ENCODE peak calls at places on chromosomes 6 and 20, in four cellular contexts. C is left ventricle myocardium inferior, B is psoas muscle, G is lower lobe of right lung. Z is an unnamed sample.
A peak's percentile ranks its signal among the peaks of the same experiment; 100 is the strongest.

GRCh38 chr6:72783667-72784066 is 161.8 kb downstream of the KCNQ5 start:
- DNase-seq in C (no peak), B (no peak), G (no peak), Z (no peak)

GRCh38 chr6:25024821-25025220 is 89.1 kb upstream of the RIPOR2 start:
- DNase-seq in C (no peak), B (no peak), G (no peak), Z (no peak)

GRCh38 chr6:138600726-138601125 is 101.4 kb upstream of the NHSL1 start:
- DNase-seq in C (no peak), B (no peak), G (no peak), Z (no peak)

GRCh38 chr6:45566882-45567281 is 189.1 kb upstream of the SUPT3H start:
- DNase-seq in C (no peak), B (no peak), G (no peak), Z (no peak)

GRCh38 chr6:72580281-72580940 is 41.5 kb upstream of the KCNQ5 start:
- DNase-seq in C (no peak), B (no peak), G (no peak), Z (no peak)

GRCh38 chr20:58723628-58723984 is 31.0 kb downstream of the NPEPL1 start:
- DNase-seq in C (no peak), B (no peak), G (no peak), Z (no peak)

GRCh38 chr6:111922454-111923297 is 49.4 kb upstream of the FYN start:
- DNase-seq in C (no peak), B (no peak), G (no peak), Z (no peak)

GRCh38 chr6:112302154-112302553 is 45.0 kb upstream of the RFPL4B start:
- DNase-seq in C (no peak), B (no peak), G (no peak), Z (no peak)

GRCh38 chr6:146211646-146212045 is 182.8 kb downstream of the GRM1 start:
- DNase-seq in C (no peak), B (no peak), G (no peak), Z (no peak)

GRCh38 chr6:21132856-21133610 is 460.5 kb upstream of the SOX4 start:
- DNase-seq in C (no peak), B (no peak), G (no peak), Z (no peak)

GRCh38 chr6:156057869-156058268 is 602.2 kb upstream of the NOX3 start:
- DNase-seq in C (no peak), B (no peak), G (no peak), Z (no peak)

GRCh38 chr6:10837692-10837996 is 695 bp downstream of the MAK start:
- DNase-seq in C (no peak), B (no peak), G (no peak), Z (no peak)

GRCh38 chr6:34195726-34196115 is 41.0 kb upstream of the HMGA1 start:
- DNase-seq in C (no peak), B (no peak), G (peak; percentile 50), Z (no peak)

GRCh38 chr20:3727333-3728035 is 5.0 kb upstream of the HSPA12B start:
- DNase-seq in C (no peak), B (peak; percentile 39), G (no peak), Z (no peak)

GRCh38 chr6:56875961-56876360 is 78.9 kb upstream of the BEND6 start:
- DNase-seq in C (no peak), B (no peak), G (no peak), Z (no peak)

GRCh38 chr6:47306887-47307286 is 2.8 kb downstream of the TNFRSF21 start:
- DNase-seq in C (no peak), B (no peak), G (no peak), Z (no peak)

GRCh38 chr20:23320317-23320716 is 30.3 kb upstream of the NXT1 start:
- DNase-seq in C (no peak), B (no peak), G (no peak), Z (no peak)

GRCh38 chr20:15992564-15992963 is 580.7 kb downstream of the KIF16B start:
- DNase-seq in C (no peak), B (no peak), G (no peak), Z (no peak)

GRCh38 chr6:39193201-39193791 is 36.0 kb downstream of the KCNK5 start:
- DNase-seq in C (no peak), B (no peak), G (no peak), Z (no peak)

GRCh38 chr6:31660998-31661866 is 654 bp upstream of the C6orf47 start:
- DNase-seq in C (no peak), B (no peak), G (no peak), Z (no peak)

GRCh38 chr6:142838821-142839685 is 105.9 kb downstream of the HIVEP2 start:
- DNase-seq in C (no peak), B (no peak), G (no peak), Z (no peak)

GRCh38 chr20:14824996-14825395 is 487.6 kb upstream of the FLRT3 start:
- DNase-seq in C (no peak), B (no peak), G (no peak), Z (no peak)

GRCh38 chr6:165820407-165820806 is 157.4 kb upstream of the PDE10A start:
- DNase-seq in C (no peak), B (no peak), G (no peak), Z (no peak)

GRCh38 chr6:32969685-32970412 is 1.5 kb downstream of the BRD2 start:
- DNase-seq in C (peak; percentile 77), B (peak; percentile 88), G (peak; percentile 76), Z (peak; percentile 83)

GRCh38 chr20:49593441-49594142 is 25.7 kb upstream of the PTGIS start:
- DNase-seq in C (no peak), B (no peak), G (no peak), Z (no peak)

GRCh38 chr6:140445474-140446004 is 1071.1 kb upstream of the CITED2 start:
- DNase-seq in C (no peak), B (no peak), G (no peak), Z (no peak)

GRCh38 chr6:154403803-154404202 is 47.2 kb upstream of the IPCEF1 start:
- DNase-seq in C (no peak), B (no peak), G (no peak), Z (peak; percentile 16)

GRCh38 chr6:104995989-104996617 is 39.2 kb downstream of the LIN28B start:
- DNase-seq in C (no peak), B (no peak), G (no peak), Z (no peak)

GRCh38 chr6:28587011-28587745 is 61.5 kb downstream of the GPX5 start:
- DNase-seq in C (peak; percentile 36), B (no peak), G (peak; percentile 81), Z (peak; percentile 85)

GRCh38 chr6:150897400-150897943 is 32.0 kb downstream of the MTHFD1L start:
- DNase-seq in C (no peak), B (no peak), G (no peak), Z (no peak)

GRCh38 chr6:161837854-161838253 is 564.0 kb upstream of the AGPAT4 start:
- DNase-seq in C (no peak), B (no peak), G (no peak), Z (no peak)

GRCh38 chr6:40244684-40245083 is 310.4 kb upstream of the MOCS1 start:
- DNase-seq in C (no peak), B (no peak), G (no peak), Z (no peak)

GRCh38 chr20:63735859-63736718 is at the start of gene LIME1:
- DNase-seq in C (no peak), B (peak; percentile 58), G (peak; percentile 56), Z (peak; percentile 86)

GRCh38 chr20:32429745-32430360 is 71.7 kb downstream of the ASXL1 start:
- DNase-seq in C (no peak), B (no peak), G (no peak), Z (no peak)

GRCh38 chr20:21701171-21701876 is 4.1 kb upstream of the PAX1 start:
- DNase-seq in C (no peak), B (no peak), G (no peak), Z (no peak)

GRCh38 chr20:21703740-21704407 is 1.6 kb upstream of the PAX1 start:
- DNase-seq in C (no peak), B (no peak), G (no peak), Z (no peak)

GRCh38 chr20:21704408-21705385 is 767 bp upstream of the PAX1 start:
- DNase-seq in C (no peak), B (no peak), G (no peak), Z (no peak)

GRCh38 chr20:21702001-21702400 is 3.5 kb upstream of the PAX1 start:
- DNase-seq in C (no peak), B (no peak), G (no peak), Z (no peak)

GRCh38 chr20:21702553-21703467 is 2.7 kb upstream of the PAX1 start:
- DNase-seq in C (peak; percentile 43), B (peak; percentile 77), G (no peak), Z (peak; percentile 58)
- TF ChIP-seq CTCF in C (peak; percentile 50), B (peak; percentile 25), G (peak; percentile 42), Z (no peak)

GRCh38 chr6:11947063-11947462 is 65.0 kb upstream of the HIVEP1 start:
- DNase-seq in C (no peak), B (no peak), G (no peak), Z (no peak)
- TF ChIP-seq CTCF in C (no peak), B (no peak), G (peak; percentile 12), Z (no peak)

GRCh38 chr6:118934461-118935330 is at the start of gene MCM9:
- DNase-seq in C (peak; percentile 92), B (peak; percentile 94), G (peak; percentile 94), Z (peak; percentile 94)
- TF ChIP-seq CTCF in C (no peak), B (no peak), G (no peak), Z (no peak)

GRCh38 chr20:10449270-10449669 is 14.2 kb downstream of the SLX4IP start:
- DNase-seq in C (no peak), B (no peak), G (no peak), Z (no peak)

GRCh38 chr20:10445758-10446157 is 10.7 kb downstream of the SLX4IP start:
- DNase-seq in C (no peak), B (no peak), G (no peak), Z (no peak)

GRCh38 chr20:10447028-10447427 is 11.9 kb downstream of the SLX4IP start:
- DNase-seq in C (no peak), B (no peak), G (no peak), Z (no peak)

GRCh38 chr20:10443936-10444335 is 8.8 kb downstream of the SLX4IP start:
- DNase-seq in C (no peak), B (no peak), G (no peak), Z (no peak)

GRCh38 chr20:10448270-10449156 is 13.4 kb downstream of the SLX4IP start:
- DNase-seq in C (no peak), B (no peak), G (no peak), Z (no peak)
- TF ChIP-seq CTCF in C (no peak), B (no peak), G (no peak), Z (no peak)

DNA sequence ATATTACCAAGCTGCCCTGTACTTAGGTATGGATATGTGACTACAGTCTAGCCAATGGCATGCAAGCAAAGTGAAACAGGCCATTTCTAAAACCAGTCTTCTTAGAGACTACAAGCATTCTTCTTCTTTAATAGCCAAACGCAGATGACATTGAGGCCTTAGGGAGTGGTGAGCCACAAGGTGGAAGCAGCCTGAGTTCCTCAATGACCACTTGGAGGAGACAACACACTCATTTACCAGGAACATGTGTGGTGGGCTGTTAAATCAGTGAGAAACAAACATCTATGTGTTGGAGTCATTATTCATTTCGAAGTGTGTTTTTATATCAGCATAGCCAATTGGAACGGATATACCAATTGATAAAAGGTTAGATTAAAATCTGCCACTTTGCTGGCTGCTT is 122.0 kb downstream of the GFRAL start:
- DNase-seq in C (no peak), B (no peak), G (no peak), Z (no peak)
- TF ChIP-seq CTCF in C (no peak), B (no peak), G (no peak), Z (no peak)